ENCODE peak calls at places on chromosomes 16 and 17, in four cellular contexts. X is AG04450, W is left ventricle myocardium inferior, L is MM.1S. B is an unnamed sample.

GRCh38 chr17:67515490-67516088 is 138.5 kb downstream of the PITPNC1 start:
- DNase-seq in X (no peak), L (no peak), W (no peak), B (no peak)

GRCh38 chr16:5060073-5060641 is 5.6 kb downstream of the C16orf89 start:
- DNase-seq in W (no peak), X (no peak), L (no peak), B (no peak)

GRCh38 chr17:29549169-29549935 is 17.5 kb downstream of the ABHD15 start:
- DNase-seq in W (no peak), L (no peak), X (no peak), B (no peak)

GRCh38 chr16:76518791-76519190 is 241.6 kb downstream of the CNTNAP4 start:
- DNase-seq in W (no peak), X (no peak), L (no peak), B (no peak)

GRCh38 chr17:36593651-36594316 is 2.1 kb downstream of the DHRS11 start:
- DNase-seq in W (no peak), L (no peak), X (no peak), B (no peak)

GRCh38 chr16:30187971-30188561 is 4.7 kb downstream of the CORO1A start:
- DNase-seq in X (no peak), L (no peak), W (no peak), B (no peak)

GRCh38 chr17:36935681-36936454 is 1.4 kb upstream of the LHX1 start:
- DNase-seq in W (no peak), X (no peak), L (no peak), B (no peak)

GRCh38 chr17:38621538-38621937 is 15.8 kb upstream of the SRCIN1 start:
- DNase-seq in X (no peak), W (no peak), L (no peak), B (no peak)

GRCh38 chr16:1290860-1291575 is 18.4 kb upstream of the UBE2I start:
- DNase-seq in W (no peak), X (no peak), L (peak), B (no peak)

GRCh38 chr17:73650147-73650546 is 5.9 kb upstream of the SDK2 start:
- DNase-seq in L (no peak), X (no peak), W (no peak), B (no peak)

GRCh38 chr16:58009856-58010416 is 8.7 kb downstream of the USB1 start:
- DNase-seq in L (no peak), W (peak), X (no peak), B (no peak)

GRCh38 chr17:67274466-67274865 is 29.5 kb upstream of the HELZ start:
- DNase-seq in X (no peak), L (no peak), W (no peak), B (no peak)

GRCh38 chr17:58311429-58311894 is 17.1 kb downstream of the TSPOAP1 start:
- DNase-seq in X (no peak), L (no peak), W (no peak), B (no peak)

GRCh38 chr16:19008770-19009169 is 25.0 kb downstream of the TMC7 start:
- DNase-seq in W (no peak), L (no peak), X (peak), B (no peak)

GRCh38 chr17:67993998-67994361 is 2.3 kb downstream of the C17orf58 start:
- DNase-seq in X (no peak), W (no peak), L (no peak), B (no peak)

GRCh38 chr17:40306395-40306794 is 2.6 kb upstream of the RARA start:
- DNase-seq in W (no peak), X (no peak), L (no peak), B (no peak)

GRCh38 chr17:58337126-58337599 is 8.6 kb upstream of the TSPOAP1 start:
- DNase-seq in L (peak), X (no peak), W (no peak), B (no peak)

GRCh38 chr16:29744541-29745101 is 1.2 kb downstream of the C16orf54 start:
- DNase-seq in X (no peak), L (no peak), W (no peak), B (no peak)

GRCh38 chr17:77631307-77631706 is 327.2 kb upstream of the TNRC6C start:
- DNase-seq in L (no peak), W (no peak), X (no peak), B (no peak)

GRCh38 chr17:7147772-7148171 is 31.4 kb downstream of the ASGR1 start:
- DNase-seq in W (no peak), L (no peak), X (no peak), B (no peak)

GRCh38 chr17:64202683-64203430 is 60.2 kb downstream of the TEX2 start:
- DNase-seq in X (no peak), L (no peak), W (no peak), B (peak)

GRCh38 chr17:50110591-50111349 is 15.6 kb downstream of the PDK2 start:
- DNase-seq in X (no peak), W (peak), L (no peak), B (no peak)

GRCh38 chr16:82630219-82630618 is 3.5 kb downstream of the CDH13 start:
- DNase-seq in W (no peak), X (no peak), L (no peak), B (no peak)

GRCh38 chr17:17406225-17406624 is 70.6 kb upstream of the MED9 start:
- DNase-seq in X (no peak), L (no peak), W (no peak), B (no peak)
- H3K27ac ChIP-seq in X (no peak), L (no peak), W (no peak), B (no peak)

DNA sequence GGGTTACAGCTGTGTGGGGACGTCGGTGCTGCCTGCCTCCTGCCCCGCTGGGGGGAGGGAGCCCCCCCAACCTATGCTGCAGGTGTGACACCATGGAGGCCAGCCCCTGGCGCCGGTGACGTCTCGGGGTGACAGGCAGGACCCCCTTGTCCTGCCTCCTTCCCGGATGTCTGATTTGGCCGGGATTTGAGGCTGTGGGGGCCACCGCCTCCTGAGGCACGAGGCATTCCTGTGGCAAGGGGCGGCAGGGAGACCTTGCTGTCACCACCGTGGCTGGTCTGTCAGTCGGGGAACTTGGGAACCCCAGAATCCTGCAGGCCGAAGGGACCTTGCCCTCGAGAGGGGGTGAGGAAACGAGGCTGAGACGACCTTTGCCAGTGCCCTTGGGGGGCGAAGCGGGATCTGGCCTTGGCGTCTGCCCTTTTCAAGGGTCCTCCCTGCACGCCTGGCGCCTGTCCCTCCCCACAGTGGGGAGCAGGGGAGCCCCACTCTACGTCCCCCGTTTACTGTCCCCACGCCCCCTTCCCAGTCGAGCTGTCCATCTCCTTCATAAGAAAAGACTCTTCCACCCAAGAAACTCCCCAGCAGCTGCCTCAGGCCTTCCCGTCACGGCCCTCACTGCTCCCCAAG is 74.4 kb downstream of the METRNL start:
- DNase-seq in L (no peak), X (no peak), W (no peak), B (no peak)
- H3K27ac ChIP-seq in L (no peak), X (no peak), W (peak), B (no peak)

GRCh38 chr16:12669908-12670307 is 133.8 kb downstream of the CPPED1 start:
- DNase-seq in W (no peak), L (no peak), X (no peak), B (no peak)

GRCh38 chr16:12664334-12664733 is 139.4 kb downstream of the CPPED1 start:
- DNase-seq in X (no peak), W (no peak), L (no peak), B (no peak)

GRCh38 chr16:12672986-12673385 is 130.7 kb downstream of the CPPED1 start:
- DNase-seq in W (no peak), L (no peak), X (no peak), B (no peak)

GRCh38 chr16:12673466-12673865 is 130.2 kb downstream of the CPPED1 start:
- DNase-seq in L (no peak), W (no peak), X (no peak), B (no peak)

DNA sequence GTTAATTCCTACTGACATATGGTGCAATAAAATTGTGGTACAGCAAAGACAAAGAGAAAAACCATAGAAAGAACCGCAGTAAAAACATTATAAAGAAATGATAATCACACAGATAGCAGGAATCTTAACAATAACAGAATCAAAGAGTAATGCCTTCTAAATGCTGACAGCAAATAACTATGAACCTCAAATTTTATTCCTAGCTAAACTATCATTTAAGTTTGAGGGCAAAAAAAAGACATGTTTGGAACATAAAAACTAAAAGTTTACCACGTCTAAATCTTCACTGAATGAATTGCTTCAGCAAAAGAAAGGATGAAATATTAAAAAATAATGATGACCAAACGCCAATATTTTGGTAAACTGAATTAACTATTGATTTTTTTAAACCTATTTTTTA is 135.8 kb downstream of the CPPED1 start:
- DNase-seq in X (no peak), L (no peak), W (no peak), B (no peak)
- H3K27ac ChIP-seq in X (no peak), L (no peak), W (no peak), B (no peak)

GRCh38 chr17:16345565-16345964 is 7.7 kb downstream of the CENPV start:
- DNase-seq in L (no peak), W (no peak), X (no peak), B (no peak)
- H3K27ac ChIP-seq in L (no peak), W (peak), X (no peak), B (no peak)

GRCh38 chr16:85361441-85362118 is 249.3 kb upstream of the CIBAR2 start:
- DNase-seq in X (no peak), W (peak), L (no peak), B (no peak)
- H3K27ac ChIP-seq in X (no peak), W (peak), L (no peak), B (no peak)

GRCh38 chr17:75268931-75269330 is 2.1 kb downstream of the MIF4GD start:
- DNase-seq in W (no peak), X (no peak), L (no peak), B (no peak)

GRCh38 chr17:75266315-75267145 is 4.5 kb downstream of the MIF4GD start:
- DNase-seq in X (no peak), L (no peak), W (no peak), B (no peak)

GRCh38 chr17:75267146-75267402 is 4.0 kb downstream of the MIF4GD start:
- DNase-seq in W (no peak), X (no peak), L (no peak), B (no peak)

GRCh38 chr17:75265614-75266314 is 4.1 kb downstream of the MRPS7 start:
- DNase-seq in W (no peak), L (no peak), X (no peak), B (no peak)

GRCh38 chr17:75267403-75268232 is 3.4 kb downstream of the MIF4GD start:
- DNase-seq in L (no peak), W (no peak), X (no peak), B (no peak)
- H3K27ac ChIP-seq in L (no peak), W (no peak), X (no peak), B (peak)